ENCODE peak calls at places on chromosomes 7 and 10, in four cellular contexts. W, B, T and V are unnamed samples.

GRCh38 chr10:32985781-32986350 is 27.8 kb upstream of the ITGB1 start:
- DNase-seq in W (no peak), B (peak), T (no peak), V (no peak)

GRCh38 chr7:79810945-79811344 is 323.7 kb upstream of the GNAI1 start:
- DNase-seq in W (no peak), B (no peak), T (no peak), V (no peak)

GRCh38 chr7:23470290-23471089 is at the start of gene IGF2BP3:
- DNase-seq in W (peak), B (peak), T (peak), V (peak)

GRCh38 chr7:117550625-117551024 is 70.8 kb downstream of the CFTR start:
- DNase-seq in W (no peak), B (no peak), T (no peak), V (no peak)

GRCh38 chr7:102286237-102287081 is at the start of gene SH2B2:
- DNase-seq in W (no peak), B (peak), T (peak), V (peak)

GRCh38 chr7:114856625-114857024 is 65.3 kb upstream of the MDFIC start:
- DNase-seq in W (no peak), B (peak), T (no peak), V (no peak)

GRCh38 chr7:5420841-5421625 is 2.6 kb downstream of the TNRC18 start:
- DNase-seq in W (no peak), B (peak), T (no peak), V (no peak)

GRCh38 chr7:923108-924041 is 31.1 kb downstream of the ADAP1 start:
- DNase-seq in W (no peak), B (peak), T (peak), V (no peak)

GRCh38 chr10:125096371-125096770 is 64.0 kb downstream of the CTBP2 start:
- DNase-seq in W (no peak), B (no peak), T (no peak), V (no peak)

GRCh38 chr10:26890956-26891355 is 30.2 kb upstream of the ABI1 start:
- DNase-seq in W (no peak), B (peak), T (peak), V (peak)

GRCh38 chr7:81604075-81604807 is 165.6 kb downstream of the HGF start:
- DNase-seq in W (peak), B (peak), T (no peak), V (no peak)

GRCh38 chr10:79982861-79983260 is 34.0 kb upstream of the SFTPD start:
- DNase-seq in W (no peak), B (no peak), T (no peak), V (no peak)

GRCh38 chr7:46811529-46811928 is 770.4 kb downstream of the TNS3 start:
- DNase-seq in W (peak), B (peak), T (no peak), V (peak)

GRCh38 chr10:4396401-4397283 is 429.4 kb upstream of the AKR1E2 start:
- DNase-seq in W (no peak), B (no peak), T (no peak), V (no peak)

GRCh38 chr10:62422068-62422590 is 48.0 kb downstream of the ZNF365 start:
- DNase-seq in W (peak), B (peak), T (no peak), V (no peak)

GRCh38 chr7:66847879-66848810 is 72.9 kb upstream of the TMEM248 start:
- DNase-seq in W (no peak), B (peak), T (no peak), V (no peak)

GRCh38 chr10:110170142-110170887 is 37.1 kb upstream of the MXI1 start:
- DNase-seq in W (no peak), B (no peak), T (no peak), V (no peak)

GRCh38 chr7:51314726-51315125 is 1.9 kb downstream of the COBL start:
- DNase-seq in W (no peak), B (no peak), T (no peak), V (no peak)

GRCh38 chr7:65444211-65444842 is 70.7 kb downstream of the ZNF92 start:
- DNase-seq in W (no peak), B (no peak), T (no peak), V (no peak)

GRCh38 chr10:28217848-28218247 is 85.0 kb downstream of the MPP7 start:
- DNase-seq in W (peak), B (peak), T (no peak), V (no peak)

GRCh38 chr10:132891994-132892393 is 50.4 kb downstream of the CFAP46 start:
- DNase-seq in W (no peak), B (peak), T (no peak), V (no peak)

GRCh38 chr10:62475531-62475930 is 101.4 kb downstream of the ZNF365 start:
- DNase-seq in W (no peak), B (no peak), T (no peak), V (no peak)

GRCh38 chr10:50400694-50401093 is 149.4 kb upstream of the ASAH2 start:
- DNase-seq in W (no peak), B (no peak), T (no peak), V (no peak)

GRCh38 chr10:44792119-44792783 is 118.9 kb upstream of the TMEM72 start:
- DNase-seq in W (no peak), B (no peak), T (no peak), V (no peak)